ENCODE peak calls at places on chromosomes 11 and 22, in five cellular contexts. O is NCI-H510A treated with DMSO at 0.1 percent for 48 hours; G is ACHN; J is activated CD4-positive, alpha-beta T cell treated with anti-CD3 and anti-CD28 coated beads, Interleukin-2, amount 10 ng/mL, durations not matched to agents 7 days and 5 days; Z is ecto neural progenitor cell. K is an unnamed sample.

GRCh38 chr11:132716037-132716436 is 816.3 kb downstream of the OPCML start:
- DNase-seq in O (no peak), G (no peak), J (no peak), Z (no peak), K (no peak)

GRCh38 chr11:118175031-118175531 is 1.4 kb downstream of the SCN2B start:
- DNase-seq in O (peak), G (no peak), J (no peak), Z (no peak), K (no peak)

GRCh38 chr11:69041516-69041915 is 7.2 kb upstream of the TPCN2 start:
- DNase-seq in O (no peak), G (no peak), J (no peak), Z (no peak), K (no peak)

GRCh38 chr11:127470485-127470884 is 469.9 kb upstream of the KIRREL3 start:
- DNase-seq in O (no peak), G (peak), J (no peak), Z (no peak), K (peak)

GRCh38 chr22:29344137-29344536 is 28.6 kb upstream of the RASL10A start:
- DNase-seq in O (peak), G (peak), J (no peak), Z (no peak), K (peak)

GRCh38 chr22:22878801-22879674 is 8.6 kb upstream of the IGLL5 start:
- DNase-seq in O (no peak), G (no peak), J (no peak), Z (peak), K (no peak)

GRCh38 chr11:25065711-25066110 is 568.9 kb downstream of the LUZP2 start:
- DNase-seq in O (no peak), G (no peak), J (no peak), Z (no peak), K (no peak)

GRCh38 chr11:112961146-112961668 is at the start of gene NCAM1:
- DNase-seq in O (peak), G (peak), J (peak), Z (peak), K (peak)

GRCh38 chr22:36862251-36863242 is 1.7 kb downstream of the NCF4 start:
- DNase-seq in O (no peak), G (no peak), J (no peak), Z (no peak), K (no peak)

GRCh38 chr11:121372028-121372427 is 79.5 kb downstream of the SC5D start:
- DNase-seq in O (no peak), G (no peak), J (no peak), Z (no peak), K (no peak)

GRCh38 chr11:116857316-116857715 is 19.9 kb upstream of the APOA1 start:
- DNase-seq in O (no peak), G (no peak), J (no peak), Z (no peak), K (no peak)

GRCh38 chr11:96388891-96389603 is 665 bp downstream of the CCDC82 start:
- DNase-seq in O (no peak), G (peak), J (no peak), Z (no peak), K (no peak)

GRCh38 chr22:44576311-44577260 is 78.6 kb upstream of the RTL6 start:
- DNase-seq in O (no peak), G (no peak), J (no peak), Z (peak), K (no peak)

GRCh38 chr22:46002757-46003270 is 25.9 kb upstream of the WNT7B start:
- DNase-seq in O (no peak), G (no peak), J (no peak), Z (no peak), K (no peak)

GRCh38 chr11:123213307-123213708 is 18.3 kb upstream of the CLMP start:
- DNase-seq in O (no peak), G (no peak), J (no peak), Z (no peak), K (no peak)

GRCh38 chr11:64241175-64241429 is 207 bp downstream of the FKBP2 start:
- DNase-seq in O (no peak), G (no peak), J (no peak), Z (no peak), K (no peak)

GRCh38 chr22:24230911-24231656 is 13.8 kb downstream of the GGT5 start:
- DNase-seq in O (no peak), G (peak), J (peak), Z (peak), K (peak)

GRCh38 chr11:61683961-61684869 is 4.0 kb downstream of the DAGLA start:
- DNase-seq in O (no peak), G (no peak), J (peak), Z (peak), K (no peak)

GRCh38 chr22:42560381-42560780 is 6.6 kb downstream of the SERHL2 start:
- DNase-seq in O (no peak), G (no peak), J (no peak), Z (no peak), K (no peak)

GRCh38 chr11:86256608-86257007 is 12.1 kb downstream of the EED start:
- DNase-seq in O (no peak), G (no peak), J (no peak), Z (no peak), K (no peak)

GRCh38 chr11:2803186-2804057 is 82.2 kb downstream of the CDKN1C start:
- DNase-seq in O (no peak), G (no peak), J (no peak), Z (peak), K (no peak)

GRCh38 chr11:35905901-35906661 is 37.8 kb upstream of the LDLRAD3 start:
- DNase-seq in O (no peak), G (no peak), J (no peak), Z (no peak), K (no peak)

GRCh38 chr11:12845739-12846358 is 163.3 kb upstream of the RASSF10 start:
- DNase-seq in O (peak), G (no peak), J (no peak), Z (peak), K (no peak)

GRCh38 chr11:71446942-71447688 is 1.1 kb downstream of the DHCR7 start:
- DNase-seq in O (no peak), G (no peak), J (no peak), Z (no peak), K (no peak)

GRCh38 chr22:24894220-24894975 is 52.1 kb downstream of the LHFPL7 start:
- DNase-seq in O (peak), G (peak), J (no peak), Z (no peak), K (peak)

GRCh38 chr11:64035081-64035524 is 628 bp upstream of the FLRT1 start:
- DNase-seq in O (no peak), G (no peak), J (no peak), Z (no peak), K (no peak)

GRCh38 chr11:93498099-93499040 is 44.8 kb downstream of the SMCO4 start:
- DNase-seq in O (no peak), G (peak), J (no peak), Z (no peak), K (peak)

GRCh38 chr22:37334461-37334858 is 52.2 kb downstream of the CYTH4 start:
- DNase-seq in O (no peak), G (no peak), J (no peak), Z (no peak), K (no peak)

GRCh38 chr11:6603287-6604080 is at the start of the genes ILK and RRP8:
- DNase-seq in O (peak), G (peak), J (peak), Z (peak), K (peak)

GRCh38 chr22:35219012-35219411 is 38.3 kb upstream of the HMGXB4 start:
- DNase-seq in O (no peak), G (peak), J (no peak), Z (no peak), K (no peak)

K was measured in ELF-1.